ENCODE peak calls at places on chromosomes 3 and 15, in six cellular contexts. X, S, N, W, L and Z are unnamed samples.

GRCh38 chr15:62979252-62979651 is 63.3 kb upstream of the TPM1 start:
- DNase-seq in S (no peak), W (no peak), N (no peak), X (no peak), L (no peak), Z (no peak)

GRCh38 chr15:69132935-69133861 is 27.2 kb upstream of the GLCE start:
- DNase-seq in N (peak), W (no peak), X (no peak), S (no peak), L (no peak), Z (peak)

GRCh38 chr15:48627260-48627969 is 18.1 kb downstream of the FBN1 start:
- DNase-seq in L (peak), S (no peak), X (no peak), W (no peak), N (no peak), Z (no peak)

GRCh38 chr3:172106989-172107388 is 67.6 kb downstream of the FNDC3B start:
- DNase-seq in N (no peak), X (peak), S (no peak), W (peak), L (no peak), Z (no peak)

GRCh38 chr3:45223889-45224730 is 2.0 kb downstream of the TMEM158 start:
- DNase-seq in X (no peak), S (no peak), W (no peak), N (no peak), L (peak), Z (no peak)

GRCh38 chr3:138681463-138682215 is 73.1 kb downstream of the FAIM start:
- DNase-seq in L (no peak), S (no peak), N (no peak), W (no peak), X (no peak), Z (no peak)

GRCh38 chr3:34256021-34256420 is 457.6 kb downstream of the PDCD6IP start:
- DNase-seq in N (no peak), W (no peak), X (no peak), S (no peak), L (no peak), Z (no peak)

GRCh38 chr3:110816008-110816407 is 255.6 kb upstream of the NECTIN3 start:
- DNase-seq in X (no peak), S (no peak), W (no peak), N (no peak), L (peak), Z (no peak)

GRCh38 chr15:89998141-89998661 is 2.9 kb upstream of the ZNF710 start:
- DNase-seq in W (no peak), S (no peak), L (peak), N (no peak), X (no peak), Z (peak)

GRCh38 chr3:82087958-82088357 is 326.5 kb upstream of the GBE1 start:
- DNase-seq in W (no peak), N (peak), X (no peak), S (peak), L (peak), Z (no peak)

GRCh38 chr15:99430881-99431401 is 134.8 kb upstream of the MEF2A start:
- DNase-seq in L (no peak), X (no peak), N (peak), W (peak), S (no peak), Z (no peak)

GRCh38 chr3:8506611-8507061 is 5.0 kb downstream of the LMCD1 start:
- DNase-seq in X (no peak), L (no peak), W (no peak), N (no peak), S (no peak), Z (no peak)

GRCh38 chr3:194872669-194872977 is 186.9 kb downstream of the FAM43A start:
- DNase-seq in N (no peak), L (peak), X (no peak), W (no peak), S (peak), Z (no peak)

GRCh38 chr15:42772126-42772525 is 35.2 kb upstream of the CDAN1 start:
- DNase-seq in L (no peak), S (no peak), W (peak), X (no peak), N (no peak), Z (no peak)

GRCh38 chr3:117355566-117355965 is 646.0 kb downstream of the TUSC7 start:
- DNase-seq in N (peak), S (no peak), W (no peak), L (peak), X (peak), Z (peak)

GRCh38 chr15:70327328-70328136 is 229.8 kb upstream of the TLE3 start:
- DNase-seq in L (peak), W (no peak), N (no peak), X (no peak), S (peak), Z (no peak)

GRCh38 chr15:101070502-101071273 is 151.5 kb downstream of the LRRK1 start:
- DNase-seq in X (no peak), N (no peak), S (peak), W (no peak), L (peak), Z (no peak)

GRCh38 chr15:80478075-80478474 is 73.9 kb downstream of the ARNT2 start:
- DNase-seq in S (no peak), N (no peak), W (no peak), X (no peak), L (peak), Z (no peak)

GRCh38 chr3:138781012-138781470 is 53.7 kb downstream of the PIK3CB start:
- DNase-seq in W (no peak), N (no peak), S (no peak), L (no peak), X (no peak), Z (no peak)

GRCh38 chr3:56932858-56933257 is 127.6 kb upstream of the SPATA12 start:
- DNase-seq in L (peak), W (no peak), N (no peak), X (no peak), S (no peak), Z (no peak)

GRCh38 chr3:56929809-56930615 is 128.3 kb upstream of the ARHGEF3 start:
- DNase-seq in X (no peak), S (no peak), N (no peak), W (no peak), L (no peak), Z (no peak)

GRCh38 chr3:56931816-56932215 is 128.6 kb upstream of the SPATA12 start:
- DNase-seq in W (no peak), S (no peak), L (no peak), N (no peak), X (no peak), Z (no peak)

GRCh38 chr3:56928379-56929068 is 126.8 kb upstream of the ARHGEF3 start:
- DNase-seq in S (no peak), N (no peak), L (peak), W (no peak), X (peak), Z (peak)

DNA sequence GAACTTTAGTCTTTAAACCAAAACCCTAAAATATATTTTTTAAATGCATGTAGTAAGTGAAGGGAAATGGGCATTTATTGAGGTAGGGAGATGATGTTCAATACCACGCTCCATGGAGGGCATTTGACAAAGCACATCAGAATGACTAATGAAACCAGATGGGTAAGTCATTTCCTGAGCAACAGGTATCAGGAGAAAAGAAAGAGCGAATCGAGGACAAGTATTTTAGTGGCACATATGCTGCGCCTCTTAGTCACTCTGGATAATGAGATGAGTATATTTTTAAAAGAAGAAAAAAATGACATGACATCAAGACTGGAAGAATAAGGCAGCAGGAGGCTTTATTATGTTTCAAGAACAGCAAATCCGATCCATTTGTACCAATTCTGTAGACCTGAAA is 129.0 kb upstream of the ARHGEF3 start:
- DNase-seq in L (no peak), N (no peak), X (no peak), W (no peak), S (no peak), Z (no peak)
- H3K4me3 ChIP-seq in L (no peak), N (no peak), X (no peak), W (no peak), S (no peak), Z (no peak)

GRCh38 chr3:108085821-108086350 is 4.9 kb downstream of the CD47 start:
- DNase-seq in S (peak), W (no peak), X (no peak), N (no peak), L (peak), Z (no peak)
- H3K4me3 ChIP-seq in S (no peak), W (no peak), X (no peak), N (no peak), L (no peak), Z (no peak)

GRCh38 chr3:98657429-98657828 is 64.0 kb upstream of the CPOX start:
- DNase-seq in S (no peak), L (peak), X (peak), W (peak), N (peak), Z (peak)
- H3K4me3 ChIP-seq in S (no peak), L (no peak), X (no peak), W (no peak), N (peak), Z (no peak)

DNA sequence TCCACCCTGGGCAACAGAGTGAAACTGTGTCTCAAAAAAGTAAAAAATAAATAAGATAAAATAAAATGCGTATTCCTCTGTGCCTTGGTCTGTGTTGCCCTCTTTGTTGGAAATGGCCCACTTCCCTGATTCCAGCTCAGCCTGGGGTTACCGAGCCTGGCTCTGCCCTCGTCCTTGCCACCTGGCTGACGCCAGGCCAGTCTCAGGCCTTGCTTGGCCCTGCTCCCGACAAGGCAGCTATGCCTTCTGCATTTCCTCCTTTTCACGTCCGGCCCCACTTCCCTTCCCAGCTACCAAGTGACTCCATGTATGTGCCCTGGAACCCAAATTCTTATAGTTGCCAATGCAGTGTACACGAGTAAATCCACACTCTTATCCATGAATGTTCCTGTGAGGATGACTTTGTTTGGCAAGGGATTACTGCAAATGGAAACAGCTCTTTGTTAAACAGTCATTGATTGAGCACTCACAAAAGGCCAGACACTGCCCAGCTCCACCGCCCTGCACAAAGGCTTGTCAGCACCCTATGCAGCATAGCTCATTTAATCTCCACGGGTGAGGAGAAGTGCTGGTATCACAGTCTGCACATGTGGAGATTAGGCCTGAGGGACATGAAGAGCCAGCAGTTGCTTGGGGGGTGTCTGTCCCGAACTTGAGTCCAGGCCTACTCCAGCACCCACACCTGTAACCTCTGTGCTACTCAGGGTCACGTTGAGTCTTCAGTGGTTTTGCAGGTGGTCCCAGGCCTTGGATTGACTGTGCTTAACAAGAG is 25.1 kb downstream of the SPSB4 start:
- DNase-seq in W (no peak), X (no peak), L (no peak), S (no peak), N (no peak), Z (peak)
- H3K4me3 ChIP-seq in W (no peak), X (no peak), L (no peak), S (no peak), N (no peak), Z (no peak)

GRCh38 chr3:115388166-115388565 is 235.1 kb upstream of the GAP43 start:
- DNase-seq in X (no peak), N (no peak), L (peak), W (no peak), S (no peak), Z (no peak)

GRCh38 chr3:115381931-115382330 is 234.8 kb upstream of the ZBTB20 start:
- DNase-seq in L (no peak), N (no peak), W (no peak), S (no peak), X (no peak), Z (no peak)

GRCh38 chr3:115385935-115386334 is 237.4 kb upstream of the GAP43 start:
- DNase-seq in L (no peak), N (peak), S (no peak), X (no peak), W (no peak), Z (peak)

GRCh38 chr3:115388825-115389224 is 234.5 kb upstream of the GAP43 start:
- DNase-seq in L (no peak), S (no peak), W (no peak), X (no peak), N (no peak), Z (no peak)

DNA sequence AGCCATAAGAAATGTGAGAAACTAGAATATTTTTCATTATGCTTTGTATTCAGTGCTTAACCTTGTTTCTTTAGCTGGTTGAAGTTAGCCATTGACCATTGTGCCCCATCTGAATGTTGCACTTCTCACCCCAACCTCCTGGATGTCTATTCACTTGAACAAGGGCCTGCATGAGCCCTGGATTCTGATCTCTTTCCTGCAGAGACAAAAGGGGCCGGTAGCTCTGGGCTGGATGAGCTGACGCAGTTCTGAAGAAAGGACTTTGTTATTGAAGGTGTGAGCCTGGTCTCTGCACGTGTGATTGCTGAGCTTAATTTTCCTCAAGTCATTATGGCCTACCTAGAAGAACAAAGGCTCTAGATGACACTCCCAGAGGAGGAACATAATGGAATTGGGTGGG is 237.0 kb upstream of the GAP43 start:
- DNase-seq in X (no peak), N (peak), S (no peak), W (no peak), L (no peak), Z (peak)
- H3K4me3 ChIP-seq in X (no peak), N (no peak), S (no peak), W (no peak), L (no peak), Z (no peak)

DNA sequence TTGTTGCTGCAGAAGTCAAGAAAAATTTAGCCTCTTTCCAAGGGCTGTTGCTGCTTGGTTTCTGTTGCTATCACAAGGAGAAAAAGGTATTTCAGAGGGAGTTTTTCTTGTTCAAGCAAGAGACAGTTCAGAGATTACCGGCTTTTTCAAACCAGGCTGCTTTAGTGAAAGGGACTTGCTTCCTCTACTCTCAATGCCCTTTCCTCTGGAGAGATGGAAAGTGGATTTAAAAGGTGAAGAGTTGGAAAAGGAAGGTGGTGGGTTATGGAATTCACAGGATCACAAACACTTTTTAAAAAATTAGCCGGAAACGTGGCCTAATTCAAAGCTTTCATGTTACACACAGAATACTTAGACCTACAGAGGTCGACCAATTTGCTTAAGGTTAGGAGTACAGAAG is 1.1 kb downstream of the PARP6 start:
- DNase-seq in W (no peak), S (no peak), X (no peak), L (no peak), N (no peak), Z (no peak)
- H3K4me3 ChIP-seq in W (peak), S (peak), X (no peak), L (peak), N (peak), Z (peak)

DNA sequence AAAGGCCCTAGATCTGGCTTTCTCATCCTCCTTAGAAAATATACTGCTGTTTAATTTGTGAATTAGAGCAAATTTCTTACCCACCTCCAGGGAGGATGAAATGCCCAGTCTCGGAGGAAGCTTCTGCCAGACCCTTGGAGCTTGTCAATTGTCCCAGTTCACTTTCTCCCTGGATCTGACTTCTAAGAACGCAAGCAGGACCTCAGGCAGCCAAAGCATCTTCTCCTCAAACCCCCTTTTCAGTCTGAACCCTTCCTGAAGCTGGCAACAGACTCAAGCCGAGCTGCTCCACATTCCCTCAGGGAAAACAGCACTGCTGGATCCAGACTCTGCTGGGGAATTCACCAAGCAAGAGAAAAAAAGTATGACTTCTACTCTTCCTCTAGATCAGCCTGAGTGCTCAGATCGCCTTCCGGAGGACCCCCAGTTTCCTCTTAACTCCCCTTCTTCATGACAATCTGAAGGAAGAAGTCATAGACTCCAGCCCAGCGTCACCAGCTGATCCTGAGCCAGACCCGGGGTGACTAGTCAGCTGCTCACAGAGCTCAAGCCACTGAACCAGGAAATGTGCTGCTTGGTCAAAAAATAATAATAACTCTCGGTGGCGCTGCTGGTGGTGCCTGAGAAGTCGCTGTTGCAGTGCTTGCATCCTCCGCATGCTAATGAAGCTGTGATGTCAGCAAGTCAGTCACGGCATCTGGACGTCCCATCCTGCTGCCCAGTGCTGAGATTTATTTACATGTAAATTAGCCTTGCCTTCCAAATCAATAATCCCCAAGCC is at the start of gene PRICKLE2:
- DNase-seq in L (peak), S (peak), N (peak), X (no peak), W (peak), Z (peak)
- H3K4me3 ChIP-seq in L (peak), S (peak), N (peak), X (no peak), W (peak), Z (peak)

DNA sequence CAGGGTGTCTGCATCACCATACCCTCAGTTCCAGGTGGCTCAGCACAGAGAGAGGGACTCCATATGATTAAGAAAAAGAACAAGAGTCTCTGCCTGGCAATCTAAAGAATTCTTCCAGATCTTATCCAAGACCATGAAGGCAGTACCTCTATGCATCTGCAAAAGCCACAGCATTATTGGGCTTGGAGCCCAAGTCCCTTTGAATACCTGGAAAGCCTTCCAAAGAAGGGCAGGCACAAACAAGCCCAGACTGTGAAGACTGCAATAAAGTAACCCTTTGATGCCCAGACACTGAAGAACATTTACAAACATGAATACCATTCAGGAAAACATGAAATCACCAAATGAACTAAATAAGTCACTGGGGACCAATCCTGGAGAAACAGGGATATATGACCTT is 60.9 kb upstream of the DIPK2A start:
- DNase-seq in N (no peak), S (no peak), X (no peak), W (no peak), L (no peak), Z (no peak)
- H3K4me3 ChIP-seq in N (no peak), S (no peak), X (no peak), W (no peak), L (no peak), Z (no peak)

GRCh38 chr15:34986326-34987181 is 1.5 kb downstream of the ZNF770 start:
- DNase-seq in W (no peak), N (no peak), X (no peak), S (no peak), L (no peak), Z (no peak)
- H3K4me3 ChIP-seq in W (peak), N (peak), X (peak), S (peak), L (peak), Z (peak)